ENCODE peak calls at places on chromosomes 4 and X, in six cellular contexts. K, W, U, Q, G and J are unnamed samples.

GRCh38 chrX:112738347-112739033 is 58.8 kb upstream of the LHFPL1 start:
- DNase-seq in K (no peak), W (no peak), U (no peak), Q (no peak), G (no peak), J (no peak)

GRCh38 chr4:7719354-7720174 is 220.1 kb downstream of the AFAP1 start:
- DNase-seq in K (no peak), W (peak; percentile 49), U (peak; percentile 53), Q (no peak), G (peak; percentile 8), J (peak; percentile 98)

GRCh38 chr4:38313999-38314561 is 349.9 kb upstream of the KLF3 start:
- DNase-seq in K (peak; percentile 73), W (peak; percentile 58), U (no peak), Q (no peak), G (peak; percentile 83), J (no peak)

GRCh38 chr4:150425161-150425560 is 156.8 kb upstream of the MAB21L2 start:
- DNase-seq in K (no peak), W (no peak), U (no peak), Q (no peak), G (no peak), J (no peak)

GRCh38 chr4:6769138-6769983 is 13.2 kb upstream of the KIAA0232 start:
- DNase-seq in K (no peak), W (no peak), U (no peak), Q (peak; percentile 53), G (no peak), J (no peak)

GRCh38 chr4:10619220-10619619 is 65.3 kb downstream of the CLNK start:
- DNase-seq in K (no peak), W (peak; percentile 71), U (no peak), Q (no peak), G (peak; percentile 49), J (no peak)

GRCh38 chrX:150146271-150146888 is 208.1 kb upstream of the EOLA2 start:
- DNase-seq in K (no peak), W (no peak), U (no peak), Q (no peak), G (no peak), J (no peak)

GRCh38 chrX:57417827-57418226 is 131.3 kb downstream of the FAAH2 start:
- DNase-seq in K (no peak), W (no peak), U (no peak), Q (no peak), G (no peak), J (no peak)

GRCh38 chrX:134513091-134513490 is 53.1 kb downstream of the HPRT1 start:
- DNase-seq in K (no peak), W (no peak), U (no peak), Q (no peak), G (peak; percentile 60), J (no peak)

GRCh38 chr4:54067163-54067562 is 2.8 kb upstream of the CHIC2 start:
- DNase-seq in K (peak; percentile 84), W (peak; percentile 37), U (no peak), Q (peak; percentile 70), G (peak; percentile 98), J (no peak)

GRCh38 chr4:151566053-151566452 is 157.1 kb downstream of the FHIP1A start:
- DNase-seq in K (no peak), W (no peak), U (no peak), Q (no peak), G (no peak), J (no peak)

GRCh38 chrX:2627272-2627867 is 63.7 kb upstream of the CD99 start:
- DNase-seq in K (no peak), W (peak; percentile 72), U (peak; percentile 22), Q (no peak), G (peak; percentile 45), J (peak; percentile 55)

GRCh38 chrX:38816158-38816557 is 14.9 kb downstream of the MID1IP1 start:
- DNase-seq in K (no peak), W (peak; percentile 22), U (no peak), Q (no peak), G (no peak), J (no peak)

GRCh38 chr4:159390648-159391047 is 287.8 kb downstream of the RAPGEF2 start:
- DNase-seq in K (peak; percentile 93), W (peak; percentile 99), U (no peak), Q (no peak), G (peak; percentile 99), J (no peak)

GRCh38 chrX:5775985-5776384 is 452.7 kb downstream of the NLGN4X start:
- DNase-seq in K (no peak), W (no peak), U (no peak), Q (peak; percentile 44), G (no peak), J (no peak)

GRCh38 chrX:23503835-23504539 is 163.3 kb upstream of the PRDX4 start:
- DNase-seq in K (peak; percentile 87), W (peak; percentile 71), U (no peak), Q (peak; percentile 57), G (peak; percentile 88), J (no peak)

GRCh38 chrX:25015486-25016360 is at the start of gene ARX:
- DNase-seq in K (peak; percentile 69), W (peak; percentile 30), U (no peak), Q (no peak), G (peak; percentile 47), J (peak; percentile 82)

GRCh38 chr4:61406677-61407076 is 206.6 kb downstream of the ADGRL3 start:
- DNase-seq in K (no peak), W (peak; percentile 8), U (no peak), Q (no peak), G (no peak), J (no peak)

GRCh38 chr4:12110607-12111006 is 681.9 kb upstream of the HS3ST1 start:
- DNase-seq in K (no peak), W (no peak), U (no peak), Q (no peak), G (no peak), J (no peak)

GRCh38 chr4:6621556-6621927 is 18.9 kb upstream of the MRFAP1 start:
- DNase-seq in K (no peak), W (no peak), U (no peak), Q (peak; percentile 44), G (no peak), J (no peak)

GRCh38 chrX:110146521-110146920 is 143.6 kb downstream of the TMEM164 start:
- DNase-seq in K (no peak), W (peak; percentile 73), U (no peak), Q (no peak), G (peak; percentile 40), J (peak; percentile 53)

GRCh38 chr4:145912391-145912790 is 26.2 kb downstream of the ZNF827 start:
- DNase-seq in K (no peak), W (no peak), U (no peak), Q (no peak), G (no peak), J (no peak)

GRCh38 chr4:5357863-5358262 is 306.6 kb downstream of the STK32B start:
- DNase-seq in K (no peak), W (no peak), U (no peak), Q (no peak), G (no peak), J (no peak)

GRCh38 chrX:1389181-1389992 is 2.5 kb downstream of the SLC25A6 start:
- DNase-seq in K (peak; percentile 73), W (no peak), U (no peak), Q (peak; percentile 59), G (no peak), J (no peak)

GRCh38 chr4:75860606-75861005 is 41.6 kb downstream of the PPEF2 start:
- DNase-seq in K (no peak), W (no peak), U (no peak), Q (no peak), G (no peak), J (no peak)

GRCh38 chrX:144075432-144075831 is 191.6 kb downstream of the UBE2NL start:
- DNase-seq in K (no peak), W (no peak), U (no peak), Q (no peak), G (no peak), J (no peak)

GRCh38 chr4:14716622-14717021 is 285.7 kb upstream of the CPEB2 start:
- DNase-seq in K (no peak), W (no peak), U (no peak), Q (no peak), G (no peak), J (no peak)

GRCh38 chr4:105496899-105497298 is 23.0 kb upstream of the PPA2 start:
- DNase-seq in K (no peak), W (peak; percentile 1), U (no peak), Q (no peak), G (no peak), J (no peak)
- TF ChIP-seq CTCF in K (peak; percentile 45), W (peak; percentile 27), U (no peak), Q (no peak), G (peak; percentile 22), J (peak; percentile 16)

GRCh38 chr4:172656055-172656454 is 512.6 kb upstream of the GALNT7 start:
- DNase-seq in K (no peak), W (no peak), U (no peak), Q (no peak), G (no peak), J (no peak)

GRCh38 chr4:172649143-172649542 is 519.5 kb upstream of the GALNT7 start:
- DNase-seq in K (no peak), W (no peak), U (no peak), Q (no peak), G (no peak), J (no peak)

GRCh38 chr4:172654482-172654881 is 514.1 kb upstream of the GALNT7 start:
- DNase-seq in K (no peak), W (no peak), U (no peak), Q (no peak), G (no peak), J (no peak)

GRCh38 chr4:172650758-172651495 is 517.7 kb upstream of the GALNT7 start:
- DNase-seq in K (no peak), W (peak; percentile 13), U (no peak), Q (no peak), G (no peak), J (no peak)

GRCh38 chr4:172652369-172652768 is 516.2 kb upstream of the GALNT7 start:
- DNase-seq in K (no peak), W (no peak), U (no peak), Q (no peak), G (no peak), J (no peak)
- TF ChIP-seq CTCF in K (no peak), W (no peak), U (no peak), Q (no peak), G (no peak), J (no peak)

DNA sequence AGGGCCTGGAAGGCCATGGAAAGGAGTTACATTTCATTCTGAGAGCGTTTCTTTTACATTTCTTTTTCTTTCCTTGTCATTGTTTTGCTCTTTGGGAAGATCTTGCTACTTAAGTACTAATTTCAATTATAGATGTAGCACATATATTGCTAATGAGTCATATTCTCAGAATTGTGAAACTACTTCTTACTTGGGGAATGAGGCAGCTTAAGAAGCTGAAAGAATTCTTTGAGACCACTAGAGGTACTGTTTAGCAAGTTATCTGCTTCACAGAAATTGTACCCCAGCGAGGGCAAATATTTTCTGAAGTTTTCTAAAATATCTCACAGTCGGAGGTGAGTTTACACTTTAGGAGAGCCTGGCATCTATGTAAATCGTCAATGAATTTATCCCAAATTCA is 100.6 kb downstream of the AFF2 start:
- DNase-seq in K (no peak), W (peak; percentile 27), U (no peak), Q (no peak), G (peak; percentile 60), J (no peak)
- TF ChIP-seq CTCF in K (no peak), W (no peak), U (no peak), Q (no peak), G (no peak), J (no peak)

DNA sequence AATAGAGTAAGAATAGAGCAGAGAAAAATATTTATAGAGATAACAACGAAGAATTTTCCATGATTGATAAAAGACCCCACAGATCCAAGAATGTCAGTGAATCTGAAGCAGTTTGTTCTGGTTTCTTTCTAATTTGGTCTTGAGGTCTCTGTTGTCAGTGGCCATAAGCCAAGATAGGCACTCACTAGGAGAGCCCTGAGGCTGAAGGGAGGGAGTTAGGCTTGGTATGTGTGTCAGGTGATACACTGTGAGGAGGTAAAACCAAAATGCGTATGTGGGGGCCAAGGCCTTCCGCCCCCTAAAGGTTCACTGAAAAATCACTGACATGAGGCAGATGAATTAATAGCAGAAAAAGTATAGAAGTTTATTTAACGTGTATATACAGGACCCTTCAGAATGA is 382.3 kb upstream of the HTR2C start:
- DNase-seq in K (no peak), W (no peak), U (no peak), Q (no peak), G (no peak), J (no peak)
- TF ChIP-seq CTCF in K (no peak), W (no peak), U (no peak), Q (no peak), G (no peak), J (no peak)